ENCODE peak calls at places on chromosomes 12 and 14, in seven cellular contexts. N is GM04503; L is left cardiac atrium; F is activated CD4-positive, alpha-beta T cell treated with anti-CD3 and anti-CD28 coated beads, Interleukin-2, amount 50 U/mL, for 1 hour; Z is non-pigmented ciliary epithelial cell; W is psoas muscle; J is NCI-H2081. R is an unnamed sample.

GRCh38 chr12:38282886-38283285 is 33.7 kb upstream of the ALG10B start:
- DNase-seq in N (no peak), L (no peak), F (no peak), Z (no peak), W (no peak), J (no peak), R (no peak)

GRCh38 chr12:3041558-3042164 is 35.5 kb upstream of the TSPAN9 start:
- DNase-seq in N (no peak), L (peak; percentile 59), F (peak; percentile 34), Z (peak; percentile 26), W (peak; percentile 80), J (peak; percentile 82), R (peak; percentile 25)

GRCh38 chr14:22296722-22297121 is 292.3 kb downstream of the DAD1 start:
- DNase-seq in N (peak; percentile 3), L (no peak), F (no peak), Z (peak; percentile 57), W (no peak), J (no peak), R (no peak)

GRCh38 chr12:56152756-56153137 is 360 bp downstream of the MYL6B start:
- DNase-seq in N (no peak), L (no peak), F (no peak), Z (no peak), W (no peak), J (no peak), R (no peak)

GRCh38 chr14:53333809-53334208 is 180.7 kb upstream of the DDHD1 start:
- DNase-seq in N (no peak), L (no peak), F (no peak), Z (no peak), W (no peak), J (no peak), R (no peak)

GRCh38 chr14:101444116-101444515 is 117.2 kb upstream of the DIO3 start:
- DNase-seq in N (peak; percentile 27), L (no peak), F (no peak), Z (no peak), W (no peak), J (no peak), R (no peak)

GRCh38 chr14:39203659-39204606 is 28.9 kb downstream of the PNN start:
- DNase-seq in N (no peak), L (no peak), F (no peak), Z (no peak), W (no peak), J (no peak), R (no peak)

GRCh38 chr14:102882233-102882906 is 40.1 kb upstream of the AMN start:
- DNase-seq in N (no peak), L (no peak), F (no peak), Z (no peak), W (peak; percentile 85), J (no peak), R (no peak)

GRCh38 chr12:106903241-106903950 is 52.3 kb upstream of the TMEM263 start:
- DNase-seq in N (no peak), L (peak; percentile 83), F (peak; percentile 68), Z (no peak), W (peak; percentile 85), J (peak; percentile 51), R (peak; percentile 82)

GRCh38 chr12:120720234-120720968 is 5.2 kb upstream of the ACADS start:
- DNase-seq in N (no peak), L (no peak), F (no peak), Z (peak; percentile 45), W (peak; percentile 61), J (no peak), R (no peak)

GRCh38 chr12:21819678-21820077 is 45.2 kb upstream of the KCNJ8 start:
- DNase-seq in N (no peak), L (no peak), F (no peak), Z (no peak), W (no peak), J (no peak), R (no peak)

GRCh38 chr12:1690578-1691122 is at the start of gene ADIPOR2:
- DNase-seq in N (peak; percentile 81), L (peak; percentile 96), F (peak; percentile 93), Z (peak; percentile 84), W (peak; percentile 98), J (peak; percentile 96), R (peak; percentile 94)

GRCh38 chr14:104112113-104112505 is 26.3 kb upstream of the KIF26A start:
- DNase-seq in N (no peak), L (peak; percentile 13), F (no peak), Z (no peak), W (no peak), J (no peak), R (no peak)

GRCh38 chr12:114512351-114512750 is 106.4 kb upstream of the TBX5 start:
- DNase-seq in N (no peak), L (no peak), F (no peak), Z (no peak), W (no peak), J (no peak), R (no peak)

GRCh38 chr12:131855521-131856142 is 27.4 kb downstream of the MMP17 start:
- DNase-seq in N (no peak), L (no peak), F (no peak), Z (no peak), W (no peak), J (no peak), R (no peak)

GRCh38 chr12:68832504-68832867 is 24.5 kb downstream of the MDM2 start:
- DNase-seq in N (no peak), L (no peak), F (no peak), Z (no peak), W (no peak), J (peak; percentile 0), R (no peak)

GRCh38 chr14:94588311-94588710 is 7.1 kb downstream of the SERPINA5 start:
- DNase-seq in N (no peak), L (no peak), F (no peak), Z (no peak), W (no peak), J (no peak), R (no peak)

GRCh38 chr12:53676715-53677611 is 1.1 kb upstream of the ATP5MC2 start:
- DNase-seq in N (no peak), L (peak; percentile 48), F (peak; percentile 8), Z (no peak), W (peak; percentile 79), J (no peak), R (peak; percentile 50)

GRCh38 chr12:131249291-131250027 is 295.8 kb downstream of the ADGRD1 start:
- DNase-seq in N (no peak), L (no peak), F (no peak), Z (no peak), W (peak; percentile 66), J (no peak), R (no peak)

GRCh38 chr14:30641207-30641606 is 19.1 kb downstream of the SCFD1 start:
- DNase-seq in N (no peak), L (no peak), F (no peak), Z (no peak), W (no peak), J (no peak), R (no peak)

GRCh38 chr12:5456906-5457305 is 25.0 kb downstream of the NTF3 start:
- DNase-seq in N (peak; percentile 74), L (no peak), F (no peak), Z (peak; percentile 61), W (no peak), J (no peak), R (no peak)

GRCh38 chr14:94679106-94679819 is 67.1 kb downstream of the SERPINA3 start:
- DNase-seq in N (no peak), L (no peak), F (no peak), Z (no peak), W (no peak), J (no peak), R (no peak)

GRCh38 chr12:26736563-26737486 is 96.2 kb downstream of the ITPR2 start:
- DNase-seq in N (no peak), L (no peak), F (no peak), Z (no peak), W (no peak), J (no peak), R (no peak)

GRCh38 chr12:51822261-51822616 is 26.3 kb downstream of the FIGNL2 start:
- DNase-seq in N (no peak), L (no peak), F (no peak), Z (no peak), W (no peak), J (no peak), R (no peak)

R was measured in activated T-cell treated with anti-CD3 and anti-CD28 coated beads, Interleukin-2, amount 50 U/mL, for 1 hour.